ENCODE peak calls at places on chromosomes 5 and 9, in seven cellular contexts. One of them, this sample, is unnamed.

GRCh38 chr5:32618962-32619361 is 33.6 kb downstream of the SUB1 start:
- DNase-seq in mesendoderm: no peak
- DNase-seq in IMR-90: no peak
- DNase-seq in mesenchymal stem cell: no peak
- DNase-seq in H9: no peak
- DNase-seq in H1: no peak
- DNase-seq in trophoblast cell: no peak
- DNase-seq in this sample: no peak

GRCh38 chr5:137778772-137779564 is 24.8 kb upstream of the HNRNPA0 start:
- DNase-seq in mesendoderm: peak; percentile 59
- DNase-seq in IMR-90: peak; percentile 39
- DNase-seq in mesenchymal stem cell: peak; percentile 48
- DNase-seq in H9: no peak
- DNase-seq in H1: no peak
- DNase-seq in trophoblast cell: no peak
- DNase-seq in this sample: peak; percentile 49

GRCh38 chr9:93097496-93098205 is 1.6 kb downstream of the CARD19 start:
- DNase-seq in mesendoderm: no peak
- DNase-seq in IMR-90: peak; percentile 12
- DNase-seq in mesenchymal stem cell: peak; percentile 43
- DNase-seq in H9: no peak
- DNase-seq in H1: no peak
- DNase-seq in trophoblast cell: no peak
- DNase-seq in this sample: no peak

GRCh38 chr5:95382843-95383242 is 8.3 kb upstream of the FAM81B start:
- DNase-seq in mesendoderm: no peak
- DNase-seq in IMR-90: no peak
- DNase-seq in mesenchymal stem cell: no peak
- DNase-seq in H9: no peak
- DNase-seq in H1: no peak
- DNase-seq in trophoblast cell: no peak
- DNase-seq in this sample: no peak

GRCh38 chr5:151085517-151086031 is 4.7 kb upstream of the TNIP1 start:
- DNase-seq in mesendoderm: no peak
- DNase-seq in IMR-90: peak; percentile 44
- DNase-seq in mesenchymal stem cell: peak; percentile 87
- DNase-seq in H9: no peak
- DNase-seq in H1: no peak
- DNase-seq in trophoblast cell: no peak
- DNase-seq in this sample: no peak

GRCh38 chr5:55324815-55325418 is 17.1 kb downstream of the MTREX start:
- DNase-seq in mesendoderm: peak; percentile 53
- DNase-seq in IMR-90: peak; percentile 58
- DNase-seq in mesenchymal stem cell: peak; percentile 69
- DNase-seq in H9: no peak
- DNase-seq in H1: no peak
- DNase-seq in trophoblast cell: no peak
- DNase-seq in this sample: no peak

GRCh38 chr5:74581988-74582365 is 58.6 kb downstream of the ENC1 start:
- DNase-seq in mesendoderm: no peak
- DNase-seq in IMR-90: no peak
- DNase-seq in mesenchymal stem cell: no peak
- DNase-seq in H9: no peak
- DNase-seq in H1: no peak
- DNase-seq in trophoblast cell: no peak
- DNase-seq in this sample: no peak

GRCh38 chr5:93078082-93079038 is 502.7 kb downstream of the NR2F1-AS1 start:
- DNase-seq in mesendoderm: peak; percentile 11
- DNase-seq in IMR-90: peak; percentile 93
- DNase-seq in mesenchymal stem cell: peak; percentile 90
- DNase-seq in H9: no peak
- DNase-seq in H1: no peak
- DNase-seq in trophoblast cell: peak; percentile 94
- DNase-seq in this sample: no peak

GRCh38 chr5:137695651-137696428 is 40.0 kb downstream of the KLHL3 start:
- DNase-seq in mesendoderm: no peak
- DNase-seq in IMR-90: no peak
- DNase-seq in mesenchymal stem cell: no peak
- DNase-seq in H9: peak; percentile 31
- DNase-seq in H1: no peak
- DNase-seq in trophoblast cell: no peak
- DNase-seq in this sample: no peak

GRCh38 chr9:16319646-16320045 is 550.8 kb downstream of the BNC2 start:
- DNase-seq in mesendoderm: no peak
- DNase-seq in IMR-90: no peak
- DNase-seq in mesenchymal stem cell: no peak
- DNase-seq in H9: peak; percentile 6
- DNase-seq in H1: no peak
- DNase-seq in trophoblast cell: no peak
- DNase-seq in this sample: no peak

GRCh38 chr5:82599030-82599429 is 320.9 kb upstream of the RPS23 start:
- DNase-seq in mesendoderm: no peak
- DNase-seq in IMR-90: no peak
- DNase-seq in mesenchymal stem cell: no peak
- DNase-seq in H9: no peak
- DNase-seq in H1: no peak
- DNase-seq in trophoblast cell: no peak
- DNase-seq in this sample: no peak

GRCh38 chr9:21804336-21804735 is 1.9 kb downstream of the MTAP start:
- DNase-seq in mesendoderm: no peak
- DNase-seq in IMR-90: no peak
- DNase-seq in mesenchymal stem cell: no peak
- DNase-seq in H9: no peak
- DNase-seq in H1: no peak
- DNase-seq in trophoblast cell: no peak
- DNase-seq in this sample: no peak

GRCh38 chr5:32057157-32058096 is 116.7 kb downstream of the GOLPH3 start:
- DNase-seq in mesendoderm: peak; percentile 23
- DNase-seq in IMR-90: no peak
- DNase-seq in mesenchymal stem cell: peak; percentile 14
- DNase-seq in H9: no peak
- DNase-seq in H1: no peak
- DNase-seq in trophoblast cell: no peak
- DNase-seq in this sample: no peak

GRCh38 chr5:65769539-65769938 is 47.5 kb downstream of the NLN start:
- DNase-seq in mesendoderm: no peak
- DNase-seq in IMR-90: peak; percentile 95
- DNase-seq in mesenchymal stem cell: peak; percentile 31
- DNase-seq in H9: no peak
- DNase-seq in H1: no peak
- DNase-seq in trophoblast cell: no peak
- DNase-seq in this sample: no peak

GRCh38 chr5:77301447-77301878 is 91.0 kb downstream of the PDE8B start:
- DNase-seq in mesendoderm: no peak
- DNase-seq in IMR-90: peak; percentile 85
- DNase-seq in mesenchymal stem cell: peak; percentile 65
- DNase-seq in H9: no peak
- DNase-seq in H1: no peak
- DNase-seq in trophoblast cell: peak; percentile 87
- DNase-seq in this sample: no peak

GRCh38 chr9:104743377-104743985 is 4.0 kb upstream of the NIPSNAP3A start:
- DNase-seq in mesendoderm: peak; percentile 68
- DNase-seq in IMR-90: peak; percentile 73
- DNase-seq in mesenchymal stem cell: peak; percentile 75
- DNase-seq in H9: no peak
- DNase-seq in H1: no peak
- DNase-seq in trophoblast cell: peak; percentile 8
- DNase-seq in this sample: peak; percentile 48

GRCh38 chr9:15570769-15571168 is 17.9 kb downstream of the CCDC171 start:
- DNase-seq in mesendoderm: no peak
- DNase-seq in IMR-90: no peak
- DNase-seq in mesenchymal stem cell: no peak
- DNase-seq in H9: no peak
- DNase-seq in H1: no peak
- DNase-seq in trophoblast cell: no peak
- DNase-seq in this sample: no peak

GRCh38 chr9:114291886-114292590 is 30.9 kb upstream of the ORM1 start:
- DNase-seq in mesendoderm: no peak
- DNase-seq in IMR-90: no peak
- DNase-seq in mesenchymal stem cell: no peak
- DNase-seq in H9: peak; percentile 10
- DNase-seq in H1: no peak
- DNase-seq in trophoblast cell: no peak
- DNase-seq in this sample: no peak

GRCh38 chr9:94650924-94651323 is 11.6 kb upstream of the FBP1 start:
- DNase-seq in mesendoderm: peak; percentile 34
- DNase-seq in IMR-90: no peak
- DNase-seq in mesenchymal stem cell: no peak
- DNase-seq in H9: no peak
- DNase-seq in H1: no peak
- DNase-seq in trophoblast cell: no peak
- DNase-seq in this sample: no peak

GRCh38 chr5:23385036-23385435 is 122.4 kb upstream of the PRDM9 start:
- DNase-seq in mesendoderm: no peak
- DNase-seq in IMR-90: no peak
- DNase-seq in mesenchymal stem cell: no peak
- DNase-seq in H9: no peak
- DNase-seq in H1: no peak
- DNase-seq in trophoblast cell: no peak
- DNase-seq in this sample: no peak

GRCh38 chr9:81032831-81033230 is 656.5 kb downstream of the TLE1 start:
- DNase-seq in mesendoderm: no peak
- DNase-seq in IMR-90: peak; percentile 59
- DNase-seq in mesenchymal stem cell: peak; percentile 80
- DNase-seq in H9: no peak
- DNase-seq in H1: no peak
- DNase-seq in trophoblast cell: no peak
- DNase-seq in this sample: no peak

GRCh38 chr5:89028579-89029272 is 145.7 kb upstream of the MEF2C start:
- DNase-seq in mesendoderm: no peak
- DNase-seq in IMR-90: peak; percentile 13
- DNase-seq in mesenchymal stem cell: peak; percentile 53
- DNase-seq in H9: no peak
- DNase-seq in H1: no peak
- DNase-seq in trophoblast cell: no peak
- DNase-seq in this sample: no peak

GRCh38 chr5:179171251-179171815 is 111.2 kb downstream of the ZNF354C start:
- DNase-seq in mesendoderm: no peak
- DNase-seq in IMR-90: no peak
- DNase-seq in mesenchymal stem cell: no peak
- DNase-seq in H9: no peak
- DNase-seq in H1: no peak
- DNase-seq in trophoblast cell: no peak
- DNase-seq in this sample: no peak

DNA sequence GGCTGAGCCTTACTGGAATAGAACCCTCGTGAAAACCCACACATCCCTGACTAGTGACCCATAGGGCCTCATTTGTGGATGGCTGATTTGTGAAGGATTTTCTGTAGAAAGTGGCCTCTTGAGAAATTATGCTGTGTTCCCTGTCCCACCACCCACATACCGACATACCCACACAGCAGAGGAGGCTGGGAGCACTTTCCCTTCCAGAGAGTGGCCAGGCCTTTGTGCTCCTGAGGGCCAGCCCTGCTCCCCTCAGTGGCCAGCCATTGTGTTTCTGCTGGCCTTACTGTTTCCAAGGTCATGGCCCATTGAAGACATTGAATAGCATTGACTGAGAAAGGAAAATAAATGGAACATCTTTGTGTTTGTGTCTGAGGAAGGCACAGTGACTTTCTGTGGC is 29.6 kb downstream of the IL9 start:
- DNase-seq in mesendoderm: no peak
- DNase-seq in IMR-90: no peak
- DNase-seq in mesenchymal stem cell: no peak
- DNase-seq in H9: no peak
- DNase-seq in H1: no peak
- DNase-seq in trophoblast cell: no peak
- DNase-seq in this sample: no peak
- H3K18ac ChIP-seq in mesendoderm: no peak overlapping the region
- H3K18ac ChIP-seq in IMR-90: no peak overlapping the region
- H3K18ac ChIP-seq in mesenchymal stem cell: no peak overlapping the region
- H3K18ac ChIP-seq in H9: no peak overlapping the region
- H3K18ac ChIP-seq in H1: no peak overlapping the region
- H3K18ac ChIP-seq in trophoblast cell: no peak overlapping the region
- H3K18ac ChIP-seq in this sample: no peak overlapping the region

GRCh38 chr5:44958943-44959342 is 150.2 kb downstream of the MRPS30 start:
- DNase-seq in mesendoderm: no peak
- DNase-seq in IMR-90: no peak
- DNase-seq in mesenchymal stem cell: no peak
- DNase-seq in H9: no peak
- DNase-seq in H1: no peak
- DNase-seq in trophoblast cell: no peak
- DNase-seq in this sample: no peak
- H4K8ac ChIP-seq in mesendoderm: no peak overlapping the region
- H4K8ac ChIP-seq in IMR-90: no peak overlapping the region
- H4K8ac ChIP-seq in mesenchymal stem cell: no peak overlapping the region
- H4K8ac ChIP-seq in H9: no peak overlapping the region
- H4K8ac ChIP-seq in H1: no peak overlapping the region
- H4K8ac ChIP-seq in trophoblast cell: no peak overlapping the region
- H4K8ac ChIP-seq in this sample: no peak overlapping the region

DNA sequence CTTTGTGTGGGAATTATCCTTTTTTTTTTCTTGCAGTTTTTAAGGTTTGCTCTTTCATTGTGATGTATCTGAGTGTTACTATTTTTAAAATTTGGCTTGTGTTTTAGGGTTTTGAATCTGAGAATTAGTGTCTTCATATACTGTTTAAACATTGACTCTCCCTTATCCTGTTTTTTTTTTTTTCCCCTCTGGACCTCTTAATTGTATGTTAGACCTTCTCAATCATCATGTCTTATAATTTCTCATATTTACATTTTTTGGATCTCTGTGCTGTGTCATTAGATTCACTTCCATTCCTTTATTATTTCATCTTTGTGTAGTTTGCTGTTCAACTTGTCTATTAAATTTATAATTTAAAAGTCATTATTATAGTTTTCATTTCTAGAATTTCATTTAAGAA is 47.0 kb downstream of the SCAMP1 start:
- DNase-seq in mesendoderm: no peak
- DNase-seq in IMR-90: no peak
- DNase-seq in mesenchymal stem cell: no peak
- DNase-seq in H9: no peak
- DNase-seq in H1: no peak
- DNase-seq in trophoblast cell: no peak
- DNase-seq in this sample: no peak
- H3K18ac ChIP-seq in mesendoderm: no peak overlapping the region
- H3K18ac ChIP-seq in IMR-90: no peak overlapping the region
- H3K18ac ChIP-seq in mesenchymal stem cell: no peak overlapping the region
- H3K18ac ChIP-seq in H9: no peak overlapping the region
- H3K18ac ChIP-seq in H1: no peak overlapping the region
- H3K18ac ChIP-seq in trophoblast cell: no peak overlapping the region
- H3K18ac ChIP-seq in this sample: no peak overlapping the region

GRCh38 chr5:421287-421880 is 21.6 kb upstream of the EXOC3 start:
- DNase-seq in mesendoderm: no peak
- DNase-seq in IMR-90: no peak
- DNase-seq in mesenchymal stem cell: no peak
- DNase-seq in H9: peak; percentile 27
- DNase-seq in H1: no peak
- DNase-seq in trophoblast cell: no peak
- DNase-seq in this sample: no peak
- H4K8ac ChIP-seq in mesendoderm: no peak overlapping the region
- H4K8ac ChIP-seq in IMR-90: no peak overlapping the region
- H4K8ac ChIP-seq in mesenchymal stem cell: no peak overlapping the region
- H4K8ac ChIP-seq in H9: no peak overlapping the region
- H4K8ac ChIP-seq in H1: no peak overlapping the region
- H4K8ac ChIP-seq in trophoblast cell: no peak overlapping the region
- H4K8ac ChIP-seq in this sample: no peak overlapping the region